ENCODE peak calls at places on chromosome 21, in four cellular contexts. N is upper lobe of right lung; D is CD4-positive, alpha-beta memory T cell; A is germinal center. U is an unnamed sample.

GRCh38 chr21:41483973-41484372 is 24.0 kb downstream of the TMPRSS2 start:
- DNase-seq in A (no peak), D (no peak), N (no peak), U (no peak)

GRCh38 chr21:45401054-45401518 is 3.9 kb upstream of the COL18A1 start:
- DNase-seq in N (no peak), A (no peak), D (no peak), U (no peak)

GRCh38 chr21:38136201-38136600 is 120.6 kb upstream of the KCNJ15 start:
- DNase-seq in A (no peak), D (no peak), N (no peak), U (no peak)

GRCh38 chr21:41530366-41530765 is 22.4 kb upstream of the TMPRSS2 start:
- DNase-seq in D (no peak), A (no peak), N (no peak), U (no peak)

GRCh38 chr21:42785666-42786427 is 93.5 kb downstream of the WDR4 start:
- DNase-seq in A (no peak), D (no peak), N (no peak), U (no peak)

GRCh38 chr21:14403681-14404318 is 20.9 kb upstream of the HSPA13 start:
- DNase-seq in D (no peak), A (peak), N (no peak), U (no peak)

GRCh38 chr21:33069994-33070811 is at the start of gene OLIG1:
- DNase-seq in N (peak), A (peak), D (no peak), U (peak)

GRCh38 chr21:34200288-34200905 is 127.0 kb downstream of the MRPS6 start:
- DNase-seq in A (no peak), N (no peak), D (no peak), U (no peak)

GRCh38 chr21:44917446-44918106 is 3.1 kb downstream of the ITGB2 start:
- DNase-seq in D (no peak), A (no peak), N (no peak), U (peak)

GRCh38 chr21:36092676-36093075 is 22.9 kb downstream of the CBR1 start:
- DNase-seq in N (no peak), D (no peak), A (no peak), U (no peak)

GRCh38 chr21:30234643-30235042 is 18.7 kb upstream of the CLDN8 start:
- DNase-seq in N (no peak), A (no peak), D (no peak), U (no peak)

GRCh38 chr21:31133243-31133830 is 95.1 kb upstream of the KRTAP19-8 start:
- DNase-seq in D (peak), A (no peak), N (no peak), U (no peak)

GRCh38 chr21:33984021-33984481 is 68.4 kb upstream of the ATP5PO start:
- DNase-seq in N (no peak), A (no peak), D (no peak), U (no peak)

GRCh38 chr21:28627691-28628090 is 365.0 kb downstream of the LTN1 start:
- DNase-seq in A (no peak), N (no peak), D (no peak), U (no peak)

GRCh38 chr21:45330851-45331261 is 43.2 kb upstream of the POFUT2 start:
- DNase-seq in A (no peak), N (peak), D (no peak), U (no peak)

GRCh38 chr21:45830720-45831366 is 150.7 kb upstream of the COL6A1 start:
- DNase-seq in D (no peak), A (no peak), N (no peak), U (no peak)

GRCh38 chr21:26445440-26445839 is 127.6 kb downstream of the CYYR1 start:
- DNase-seq in N (no peak), A (no peak), D (no peak), U (no peak)

GRCh38 chr21:31198575-31198974 is 145.5 kb downstream of the TIAM1 start:
- DNase-seq in A (peak), N (no peak), D (no peak), U (no peak)

GRCh38 chr21:32496536-32496935 is 84.0 kb downstream of the EVA1C start:
- DNase-seq in N (no peak), A (no peak), D (no peak), U (no peak)

GRCh38 chr21:45887121-45887611 is 94.4 kb upstream of the COL6A1 start:
- DNase-seq in N (no peak), A (no peak), D (no peak), U (peak)

GRCh38 chr21:19565587-19565986 is 1162.0 kb upstream of the TMPRSS15 start:
- DNase-seq in A (no peak), D (no peak), N (no peak), U (no peak)

GRCh38 chr21:26491663-26492062 is 81.4 kb downstream of the CYYR1 start:
- DNase-seq in A (no peak), N (no peak), D (no peak), U (no peak)

GRCh38 chr21:36835383-36835795 is 131.1 kb downstream of the HLCS start:
- DNase-seq in N (no peak), A (no peak), D (no peak), U (peak)

GRCh38 chr21:40383951-40384350 is 463.0 kb downstream of the DSCAM start:
- DNase-seq in N (no peak), D (no peak), A (no peak), U (no peak)

GRCh38 chr21:38817371-38818335 is 11.9 kb downstream of the ETS2 start:
- DNase-seq in A (no peak), D (no peak), N (no peak), U (no peak)

GRCh38 chr21:41743321-41744027 is 23.4 kb downstream of the RIPK4 start:
- DNase-seq in A (no peak), D (no peak), N (no peak), U (no peak)